ENCODE peak calls at places on chromosomes 3 and 15, in four cellular contexts. I is A549, S is K562, Q is HepG2. J is an unnamed sample.
A peak's percentile ranks its signal among the peaks of the same experiment; 100 is the strongest.

GRCh38 chr3:194689493-194689901 is 3.8 kb downstream of the FAM43A start:
- DNase-seq in S (no peak), I (no peak), Q (no peak), J (no peak)

GRCh38 chr3:59540241-59540640 is 490.4 kb upstream of the CFAP20DC start:
- DNase-seq in S (no peak), Q (no peak), I (no peak), J (no peak)

GRCh38 chr3:150203273-150203672 is 204.8 kb upstream of the TSC22D2 start:
- DNase-seq in I (no peak), Q (no peak), S (no peak), J (no peak)

GRCh38 chr15:63497642-63498100 is 6.7 kb upstream of the USP3 start:
- DNase-seq in Q (no peak), S (no peak), I (peak; percentile 37), J (no peak)

GRCh38 chr3:102143536-102143935 is 291.3 kb upstream of the ZPLD1 start:
- DNase-seq in S (no peak), Q (no peak), I (no peak), J (no peak)

GRCh38 chr15:96992817-96993216 is 662.3 kb downstream of the NR2F2 start:
- DNase-seq in I (no peak), Q (no peak), S (no peak), J (no peak)

GRCh38 chr15:64916365-64916764 is 4.7 kb downstream of the ANKDD1A start:
- DNase-seq in S (no peak), I (no peak), Q (no peak), J (no peak)

GRCh38 chr3:117660941-117661635 is 951.5 kb downstream of the TUSC7 start:
- DNase-seq in Q (no peak), S (no peak), I (no peak), J (no peak)

GRCh38 chr3:135667061-135667460 is 298.5 kb upstream of the PPP2R3A start:
- DNase-seq in Q (no peak), S (no peak), I (no peak), J (no peak)

GRCh38 chr15:55289011-55289572 is 521 bp downstream of the RAB27A start:
- DNase-seq in I (peak; percentile 19), S (peak; percentile 72), Q (peak; percentile 21), J (peak; percentile 39)

GRCh38 chr15:51878446-51879386 is 49.3 kb downstream of the TMOD3 start:
- DNase-seq in Q (no peak), S (peak; percentile 53), I (peak; percentile 91), J (no peak)

GRCh38 chr3:100556656-100557310 is 52.6 kb upstream of the ADGRG7 start:
- DNase-seq in S (no peak), Q (no peak), I (no peak), J (no peak)

GRCh38 chr3:165383381-165383780 is 187.2 kb upstream of the SLITRK3 start:
- DNase-seq in S (no peak), Q (no peak), I (no peak), J (no peak)

GRCh38 chr15:51830279-51830806 is 890 bp downstream of the TMOD3 start:
- DNase-seq in Q (no peak), S (no peak), I (no peak), J (no peak)

GRCh38 chr3:126146034-126146433 is 34.4 kb downstream of the ALDH1L1 start:
- DNase-seq in Q (no peak), I (no peak), S (no peak), J (no peak)

GRCh38 chr15:51888593-51889195 is 59.2 kb downstream of the TMOD3 start:
- DNase-seq in Q (no peak), S (peak; percentile 22), I (peak; percentile 51), J (no peak)

GRCh38 chr3:13539285-13539625 is 9.7 kb upstream of the FBLN2 start:
- DNase-seq in Q (no peak), S (no peak), I (no peak), J (no peak)

GRCh38 chr15:52291204-52291603 is 4.4 kb downstream of the MYO5C start:
- DNase-seq in I (no peak), Q (no peak), S (no peak), J (no peak)

GRCh38 chr3:60461199-60461598 is 790.1 kb downstream of the FHIT start:
- DNase-seq in I (no peak), Q (no peak), S (no peak), J (no peak)

GRCh38 chr3:174440350-174440716 is 418.8 kb upstream of the NAALADL2 start:
- DNase-seq in S (peak; percentile 2), Q (no peak), I (no peak), J (no peak)

GRCh38 chr3:176120507-176120906 is 1076.8 kb downstream of the TBL1XR1 start:
- DNase-seq in Q (no peak), I (no peak), S (no peak), J (no peak)

GRCh38 chr3:126679318-126679751 is 24.4 kb upstream of the TXNRD3 start:
- DNase-seq in Q (peak; percentile 59), S (peak; percentile 77), I (peak; percentile 70), J (peak; percentile 96)

GRCh38 chr15:75640483-75641175 is 605 bp upstream of the IMP3 start:
- DNase-seq in I (peak; percentile 85), Q (peak; percentile 61), S (peak; percentile 73), J (peak; percentile 68)

GRCh38 chr3:120526011-120526870 is 69.9 kb upstream of the NDUFB4 start:
- DNase-seq in S (no peak), Q (no peak), I (no peak), J (no peak)

GRCh38 chr3:125126323-125126722 is 70.5 kb upstream of the HEG1 start:
- DNase-seq in S (no peak), I (no peak), Q (no peak), J (no peak)
- TF ChIP-seq HMGXB4 in S (no peak), I (no peak), Q (no peak), J (no peak)

GRCh38 chr15:73600413-73601050 is 32.7 kb downstream of the NPTN start:
- DNase-seq in Q (no peak), S (no peak), I (no peak), J (no peak)

GRCh38 chr15:73602992-73603391 is 30.2 kb downstream of the NPTN start:
- DNase-seq in S (no peak), Q (no peak), I (no peak), J (no peak)

GRCh38 chr15:73602444-73602843 is 30.7 kb downstream of the NPTN start:
- DNase-seq in S (no peak), Q (no peak), I (no peak), J (no peak)

GRCh38 chr15:73599934-73600333 is 33.3 kb downstream of the NPTN start:
- DNase-seq in I (peak; percentile 53), Q (no peak), S (no peak), J (no peak)

GRCh38 chr15:73601449-73602425 is 31.5 kb downstream of the NPTN start:
- DNase-seq in S (peak; percentile 23), I (peak; percentile 42), Q (peak; percentile 33), J (no peak)
- TF ChIP-seq HMGXB4 in S (no peak), I (no peak), Q (no peak), J (no peak)

GRCh38 chr3:57155214-57155613 is 9.9 kb downstream of the IL17RD start:
- DNase-seq in S (no peak), Q (no peak), I (no peak), J (no peak)
- TF ChIP-seq HMGXB4 in S (no peak), Q (no peak), I (no peak), J (no peak)

DNA sequence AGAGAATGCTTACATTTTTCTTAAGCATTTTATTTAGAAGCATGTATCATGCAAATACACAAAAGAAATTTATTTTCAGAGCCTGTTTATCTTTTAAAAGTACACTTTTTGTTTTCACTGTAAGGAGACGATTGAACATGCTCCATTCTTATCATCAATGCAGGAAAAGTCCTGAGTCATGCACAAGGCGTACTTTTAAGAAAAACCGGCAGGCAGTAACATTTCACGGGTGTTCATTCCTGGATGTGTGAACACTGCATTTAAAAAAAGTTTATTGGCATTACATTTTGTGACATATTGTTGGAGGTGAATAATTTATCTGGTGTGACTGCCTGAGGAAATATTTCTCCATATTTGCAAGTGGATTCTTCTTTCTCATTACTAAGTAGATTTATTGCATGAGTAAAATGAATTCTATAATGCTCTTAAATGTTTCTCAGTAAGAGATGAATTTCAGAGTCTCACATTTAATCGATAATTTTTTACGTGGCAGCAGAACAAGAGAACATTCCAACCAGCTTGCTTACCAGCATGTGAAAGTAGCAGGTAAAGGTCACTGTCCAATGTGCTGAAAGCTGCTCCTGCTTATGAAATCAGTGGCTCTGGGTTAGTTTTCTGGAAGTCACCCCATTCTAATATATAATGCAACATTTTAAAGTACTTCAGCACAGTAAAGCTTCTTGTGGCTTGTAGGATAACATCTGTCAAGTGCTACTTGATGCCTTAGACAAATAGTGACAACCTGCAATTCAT is 87.0 kb downstream of the SV2B start:
- DNase-seq in S (peak; percentile 45), I (peak; percentile 22), Q (peak; percentile 13), J (no peak)
- TF ChIP-seq HMGXB4 in S (no peak), I (no peak), Q (no peak), J (no peak)

GRCh38 chr3:170520996-170521395 is 64.9 kb downstream of the SLC7A14 start:
- DNase-seq in S (peak; percentile 83), Q (no peak), I (no peak), J (no peak)

GRCh38 chr3:170522171-170522570 is 63.7 kb downstream of the SLC7A14 start:
- DNase-seq in S (no peak), Q (no peak), I (no peak), J (no peak)

GRCh38 chr3:170523248-170523647 is 62.6 kb downstream of the SLC7A14 start:
- DNase-seq in Q (no peak), S (peak; percentile 24), I (no peak), J (no peak)

GRCh38 chr3:170528731-170529130 is 57.1 kb downstream of the SLC7A14 start:
- DNase-seq in S (no peak), Q (no peak), I (no peak), J (no peak)

GRCh38 chr3:170524072-170524471 is 61.8 kb downstream of the SLC7A14 start:
- DNase-seq in S (no peak), I (no peak), Q (no peak), J (no peak)
- TF ChIP-seq HMGXB4 in S (no peak), I (no peak), Q (no peak), J (no peak)

GRCh38 chr15:62301993-62302665 is 137.0 kb upstream of the C2CD4B start:
- DNase-seq in I (no peak), S (no peak), Q (no peak), J (no peak)
- TF ChIP-seq HMGXB4 in I (no peak), S (no peak), Q (no peak), J (no peak)

GRCh38 chr3:37668431-37668830 is 193.2 kb upstream of the CTDSPL start:
- DNase-seq in Q (no peak), I (no peak), S (no peak), J (no peak)

GRCh38 chr3:37667359-37667758 is 194.3 kb upstream of the CTDSPL start:
- DNase-seq in I (no peak), Q (no peak), S (no peak), J (no peak)

GRCh38 chr3:37666618-37667017 is 195.1 kb upstream of the CTDSPL start:
- DNase-seq in Q (no peak), S (no peak), I (no peak), J (no peak)

GRCh38 chr3:37671000-37671483 is 190.6 kb upstream of the CTDSPL start:
- DNase-seq in Q (no peak), I (no peak), S (no peak), J (no peak)

GRCh38 chr3:37668831-37669610 is 192.7 kb upstream of the CTDSPL start:
- DNase-seq in I (no peak), Q (no peak), S (no peak), J (no peak)
- TF ChIP-seq HMGXB4 in I (no peak), Q (no peak), S (no peak), J (no peak)

J was measured in WTC11.